ENCODE peak calls at places on chromosomes 4 and X, in eight cellular contexts. W is A549, K is choroid plexus epithelial cell, A is tibial nerve, V is fibroblast of mammary gland, F is nephron progenitor cell, X is mesothelial cell of epicardium, R is hepatocyte. H is an unnamed sample.

GRCh38 chr4:76801621-76802545 is 96.1 kb downstream of the SOWAHB start:
- DNase-seq in X (no peak), V (no peak), K (peak; percentile 63), A (no peak), F (peak; percentile 62), W (no peak), R (peak; percentile 43), H (no peak)

GRCh38 chrX:78066110-78066509 is 37.9 kb upstream of the PGK1 start:
- DNase-seq in X (no peak), R (no peak), W (no peak), K (peak; percentile 22), V (peak; percentile 24), F (no peak), A (no peak), H (peak; percentile 19)

GRCh38 chrX:1109580-1110119 is 102.8 kb downstream of the CRLF2 start:
- DNase-seq in A (no peak), V (no peak), X (no peak), F (no peak), K (no peak), W (no peak), R (no peak), H (no peak)

GRCh38 chr4:40523581-40523980 is 106.1 kb downstream of the RBM47 start:
- DNase-seq in F (no peak), A (no peak), K (no peak), R (no peak), V (no peak), W (no peak), X (no peak), H (no peak)

GRCh38 chr4:73922766-73923630 is 53.8 kb downstream of the CXCL1 start:
- DNase-seq in R (no peak), X (no peak), F (no peak), W (peak; percentile 47), K (peak; percentile 86), V (peak; percentile 75), A (no peak), H (peak; percentile 48)

GRCh38 chr4:132958457-132959263 is 190.4 kb upstream of the PCDH10 start:
- DNase-seq in V (no peak), F (no peak), R (no peak), W (no peak), X (no peak), K (no peak), A (no peak), H (no peak)

GRCh38 chr4:168474660-168475320 is 5.5 kb downstream of the DDX60L start:
- DNase-seq in R (no peak), W (no peak), X (no peak), V (no peak), F (no peak), K (no peak), A (no peak), H (no peak)

GRCh38 chr4:22478426-22478825 is 37.4 kb downstream of the ADGRA3 start:
- DNase-seq in V (no peak), W (no peak), R (no peak), X (no peak), A (no peak), F (no peak), K (no peak), H (no peak)

GRCh38 chr4:165136529-165136928 is 23.9 kb upstream of the TMEM192 start:
- DNase-seq in R (no peak), F (no peak), V (no peak), K (no peak), A (no peak), X (no peak), W (no peak), H (no peak)

GRCh38 chrX:11770320-11770719 is 12.3 kb downstream of the MSL3 start:
- DNase-seq in R (peak; percentile 55), K (peak; percentile 71), X (no peak), W (peak; percentile 69), V (peak; percentile 66), F (peak; percentile 15), A (no peak), H (peak; percentile 54)

GRCh38 chr4:140790765-140791164 is 34.6 kb upstream of the TBC1D9 start:
- DNase-seq in V (peak; percentile 6), K (no peak), A (peak; percentile 28), F (no peak), X (no peak), W (no peak), R (no peak), H (peak; percentile 73)

GRCh38 chr4:140793291-140793690 is 37.1 kb upstream of the TBC1D9 start:
- DNase-seq in K (no peak), V (no peak), A (no peak), F (no peak), W (no peak), R (no peak), X (no peak), H (no peak)

GRCh38 chr4:140789752-140790151 is 33.6 kb upstream of the TBC1D9 start:
- DNase-seq in A (no peak), F (no peak), R (no peak), K (peak; percentile 13), X (no peak), V (peak; percentile 44), W (no peak), H (peak; percentile 96)

DNA sequence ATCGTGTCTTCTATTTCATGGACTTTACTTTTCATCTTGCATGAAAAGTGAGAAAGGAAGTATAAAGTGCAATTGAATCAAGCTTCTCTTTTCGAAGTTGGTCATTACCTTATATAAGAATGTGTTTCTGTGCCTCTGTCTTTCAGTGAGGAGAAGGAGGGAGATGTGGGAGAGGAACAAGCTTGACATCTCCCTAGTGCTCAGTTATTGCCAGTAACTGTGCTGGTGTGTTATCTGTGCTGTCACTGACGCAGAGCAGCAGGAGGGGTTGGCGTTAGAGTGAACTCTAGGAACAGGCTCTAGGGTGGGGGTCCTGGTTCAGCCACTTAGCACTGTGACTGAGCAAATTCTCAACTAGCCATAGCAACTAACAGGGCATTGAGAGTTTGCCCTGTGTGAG is 34.0 kb upstream of the TBC1D9 start:
- DNase-seq in K (no peak), W (no peak), X (no peak), F (no peak), A (no peak), R (no peak), V (no peak), H (peak; percentile 1)
- TF ChIP-seq CTCF in K (no peak), W (no peak), X (no peak), F (no peak), A (no peak), R (no peak), V (no peak), H (no peak)

GRCh38 chr4:152581536-152582160 is 45.8 kb upstream of the FBXW7 start:
- DNase-seq in F (no peak), K (peak; percentile 28), W (no peak), V (no peak), R (no peak), A (no peak), X (no peak), H (no peak)
- TF ChIP-seq CTCF in F (no peak), K (peak; percentile 48), W (no peak), V (peak; percentile 15), R (no peak), A (no peak), X (no peak), H (no peak)

DNA sequence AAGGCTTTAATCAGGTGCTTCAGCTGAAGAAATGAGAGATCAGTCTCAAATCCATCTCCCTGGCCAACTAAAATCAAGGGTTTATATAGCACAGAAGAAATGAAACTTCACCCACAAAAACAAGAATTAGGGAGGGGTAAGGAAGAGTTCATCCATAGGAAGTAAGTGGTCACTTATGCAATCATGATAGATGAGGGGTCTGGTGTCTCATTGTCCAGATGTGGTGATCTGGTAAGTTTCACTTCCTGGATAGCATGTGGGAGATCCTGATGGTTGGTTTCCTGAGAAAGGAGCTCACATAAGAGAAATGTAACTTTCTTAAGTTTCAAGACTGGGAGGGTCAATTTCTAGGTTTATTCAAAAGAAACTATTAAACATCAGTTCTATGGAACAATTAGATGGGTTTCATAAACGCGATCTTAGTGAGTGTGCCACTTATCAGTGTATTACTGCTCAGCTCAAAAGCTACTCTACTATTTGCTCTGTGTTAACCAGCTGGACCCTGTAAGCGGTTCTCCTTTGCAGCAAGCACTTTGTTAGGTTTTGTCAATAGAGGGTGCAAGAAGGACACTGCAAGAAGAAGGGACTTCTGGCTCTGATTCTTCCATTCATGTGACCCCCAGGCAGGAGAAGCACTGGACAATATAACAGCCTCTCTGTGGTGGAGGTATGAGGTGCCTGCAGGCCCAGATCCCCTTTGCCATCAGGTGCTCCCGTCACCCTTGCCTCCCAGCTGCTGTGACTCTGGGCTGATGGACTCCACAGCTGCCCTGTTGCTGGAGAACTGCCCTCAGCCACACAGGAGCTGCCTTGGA is 35.4 kb upstream of the HPSE start:
- DNase-seq in V (peak; percentile 82), K (peak; percentile 28), X (no peak), F (no peak), R (peak; percentile 11), A (no peak), W (no peak), H (no peak)
- TF ChIP-seq CTCF in V (no peak), K (peak; percentile 7), X (no peak), F (no peak), R (peak; percentile 30), A (no peak), W (no peak), H (no peak)

DNA sequence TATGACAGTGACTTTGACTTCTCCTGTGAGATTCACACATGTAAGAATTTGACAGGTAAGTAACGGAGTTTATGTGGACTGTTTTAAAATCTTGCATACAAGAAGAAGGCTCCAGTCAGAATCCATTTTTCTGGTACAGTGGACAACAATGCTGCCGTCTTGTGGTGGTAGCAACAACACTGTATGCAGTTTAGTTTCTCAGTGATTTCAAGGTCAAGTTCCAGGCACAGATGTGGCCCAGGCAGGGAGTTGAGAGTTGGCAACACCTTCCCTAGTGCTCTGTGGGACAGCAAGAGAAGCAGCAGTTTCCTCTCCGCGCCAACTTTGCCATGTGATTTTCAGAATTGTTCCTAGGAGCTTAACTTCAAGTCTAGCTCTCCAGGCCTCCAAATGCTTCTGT is 56.0 kb upstream of the STPG2 start:
- DNase-seq in X (no peak), F (no peak), R (no peak), W (no peak), K (peak; percentile 13), A (no peak), V (peak; percentile 7), H (no peak)
- TF ChIP-seq CTCF in X (no peak), F (no peak), R (no peak), W (no peak), K (peak; percentile 26), A (no peak), V (no peak), H (no peak)